ENCODE peak calls at places on chromosomes 16 and 17, in four cellular contexts. B, N, K and U are unnamed samples.

GRCh38 chr16:22366371-22366770 is 8.0 kb downstream of the CDR2 start:
- DNase-seq in K (no peak), B (no peak), N (no peak), U (no peak)

GRCh38 chr17:66978514-66979061 is 14.1 kb downstream of the CACNG4 start:
- DNase-seq in N (no peak), B (no peak), K (no peak), U (no peak)

GRCh38 chr16:700684-701584 is 4.7 kb downstream of the FBXL16 start:
- DNase-seq in K (no peak), N (no peak), B (peak), U (no peak)

GRCh38 chr16:19481291-19481690 is 40.6 kb downstream of the GDE1 start:
- DNase-seq in N (no peak), B (no peak), K (no peak), U (no peak)

GRCh38 chr17:40021471-40021961 is 6.3 kb downstream of the CSF3 start:
- DNase-seq in B (no peak), N (peak), K (no peak), U (no peak)

GRCh38 chr16:57562066-57562465 is 19.6 kb downstream of the ADGRG5 start:
- DNase-seq in K (no peak), B (no peak), N (no peak), U (no peak)

GRCh38 chr17:59342681-59343127 is 11.2 kb downstream of the YPEL2 start:
- DNase-seq in N (no peak), K (no peak), B (no peak), U (no peak)

GRCh38 chr17:46123607-46124006 is 69.6 kb downstream of the KANSL1 start:
- DNase-seq in B (peak), K (no peak), N (no peak), U (no peak)

GRCh38 chr16:54135361-54136275 is 151.0 kb downstream of the IRX3 start:
- DNase-seq in K (no peak), N (no peak), B (no peak), U (peak)

GRCh38 chr16:21205303-21205702 is 6.1 kb downstream of the ZP2 start:
- DNase-seq in K (no peak), B (no peak), N (no peak), U (no peak)

GRCh38 chr17:43020789-43021738 is 1.1 kb downstream of the VAT1 start:
- DNase-seq in K (peak), N (peak), B (peak), U (no peak)

GRCh38 chr17:34171245-34171818 is 83.8 kb upstream of the CCL2 start:
- DNase-seq in B (peak), K (peak), N (peak), U (no peak)

GRCh38 chr16:65024649-65025243 is 97.1 kb downstream of the CDH11 start:
- DNase-seq in N (no peak), B (no peak), K (no peak), U (no peak)

GRCh38 chr17:52147872-52148271 is 10.6 kb downstream of the CA10 start:
- DNase-seq in K (no peak), N (no peak), B (no peak), U (no peak)

GRCh38 chr17:51536627-51537026 is 276.3 kb downstream of the UTP18 start:
- DNase-seq in N (no peak), B (no peak), K (no peak), U (no peak)

GRCh38 chr16:82368041-82368440 is 198.0 kb upstream of the MPHOSPH6 start:
- DNase-seq in B (peak), K (peak), N (peak), U (no peak)

GRCh38 chr17:76791053-76791980 is 53.4 kb downstream of the MFSD11 start:
- DNase-seq in K (peak), B (no peak), N (peak), U (no peak)

GRCh38 chr17:44940321-44940720 is 7.3 kb downstream of the KIF18B start:
- DNase-seq in B (peak), K (no peak), N (peak), U (no peak)

GRCh38 chr16:73846292-73846849 is 450.2 kb upstream of the PSMD7 start:
- DNase-seq in B (peak), N (no peak), K (no peak), U (no peak)

GRCh38 chr17:35559495-35559894 is 1.1 kb downstream of the SLFN14 start:
- DNase-seq in K (no peak), B (no peak), N (no peak), U (no peak)

GRCh38 chr16:66894948-66895696 is 14.8 kb downstream of the PDP2 start:
- DNase-seq in N (peak), B (peak), K (peak), U (no peak)

GRCh38 chr16:35744084-35744483 is 2284.7 kb downstream of the TP53TG3F start:
- DNase-seq in B (no peak), K (no peak), N (no peak), U (no peak)

GRCh38 chr16:78871241-78871640 is 729.3 kb downstream of the MAF start:
- DNase-seq in K (no peak), B (no peak), N (no peak), U (no peak)

GRCh38 chr16:1288813-1289479 is 20.5 kb upstream of the UBE2I start:
- DNase-seq in N (no peak), B (peak), K (no peak), U (no peak)

GRCh38 chr17:38743556-38744171 is 4.5 kb downstream of the PCGF2 start:
- DNase-seq in K (no peak), N (no peak), B (peak), U (no peak)

GRCh38 chr17:74224959-74225725 is 11.8 kb downstream of the TTYH2 start:
- DNase-seq in K (no peak), N (no peak), B (no peak), U (no peak)

GRCh38 chr17:45837187-45837586 is 7.5 kb upstream of the SPPL2C start:
- DNase-seq in K (no peak), B (peak), N (no peak), U (no peak)

GRCh38 chr17:31541559-31541958 is 150.1 kb downstream of the RAB11FIP4 start:
- DNase-seq in N (no peak), K (no peak), B (peak), U (no peak)

GRCh38 chr16:30456302-30456701 is 10.6 kb upstream of the SEPHS2 start:
- DNase-seq in K (no peak), N (no peak), B (no peak), U (no peak)

GRCh38 chr17:70169707-70170597 is 620 bp downstream of the KCNJ2 start:
- DNase-seq in N (peak), K (no peak), B (no peak), U (no peak)

GRCh38 chr17:19338031-19338990 is 24.2 kb downstream of the B9D1 start:
- DNase-seq in B (peak), K (peak), N (peak), U (no peak)

GRCh38 chr17:66304304-66305174 is 2.1 kb downstream of the PRKCA start:
- DNase-seq in B (peak), N (peak), K (no peak), U (no peak)

GRCh38 chr17:49994085-49995054 is 654 bp downstream of the DLX3 start:
- DNase-seq in N (no peak), B (peak), K (no peak), U (no peak)
- H3K4me3 ChIP-seq in N (peak), B (peak), K (peak), U (no peak)

GRCh38 chr16:23941963-23942564 is 106.3 kb downstream of the PRKCB start:
- DNase-seq in B (peak), K (no peak), N (no peak), U (no peak)
- H3K4me3 ChIP-seq in B (no peak), K (no peak), N (no peak), U (no peak)

GRCh38 chr16:31714899-31715504 is 158.6 kb upstream of the ZNF267 start:
- DNase-seq in B (no peak), K (no peak), N (no peak), U (no peak)
- H3K4me3 ChIP-seq in B (peak), K (peak), N (no peak), U (no peak)

DNA sequence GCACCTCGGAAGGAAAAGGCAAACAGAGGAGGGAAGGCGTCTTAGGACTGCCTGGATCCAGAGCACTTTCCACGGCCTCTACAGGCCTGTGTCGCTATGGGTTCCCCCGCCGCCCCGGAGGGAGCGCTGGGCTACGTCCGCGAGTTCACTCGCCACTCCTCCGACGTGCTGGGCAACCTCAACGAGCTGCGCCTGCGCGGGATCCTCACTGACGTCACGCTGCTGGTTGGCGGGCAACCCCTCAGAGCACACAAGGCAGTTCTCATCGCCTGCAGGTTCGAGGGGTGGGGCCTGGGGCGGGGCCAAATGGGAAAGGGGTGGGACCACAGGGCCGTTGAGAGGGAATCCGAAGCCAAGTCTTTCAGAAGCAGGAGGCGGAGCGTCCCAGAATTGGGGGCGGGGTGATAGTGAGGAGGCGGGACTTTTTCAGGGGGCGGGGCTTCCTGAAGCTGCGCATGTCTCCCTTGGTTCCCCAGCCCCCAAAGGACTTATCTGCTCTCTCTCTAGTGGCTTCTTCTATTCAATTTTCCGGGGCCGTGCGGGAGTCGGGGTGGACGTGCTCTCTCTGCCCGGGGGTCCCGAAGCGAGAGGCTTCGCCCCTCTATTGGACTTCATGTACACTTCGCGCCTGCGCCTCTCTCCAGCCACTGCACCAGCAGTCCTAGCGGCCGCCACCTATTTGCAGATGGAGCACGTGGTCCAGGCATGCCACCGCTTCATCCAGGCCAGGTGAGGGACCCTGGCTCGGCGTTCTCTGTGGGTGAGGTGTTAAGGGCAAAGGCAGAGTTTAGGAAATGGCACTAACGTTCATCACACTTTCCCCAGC is 939 bp downstream of the BCL6B start:
- DNase-seq in B (peak), N (peak), K (peak), U (peak)
- H3K4me3 ChIP-seq in B (no peak), N (peak), K (peak), U (peak)

GRCh38 chr17:1949754-1950153 is 75.4 kb downstream of the RTN4RL1 start:
- DNase-seq in N (no peak), K (no peak), B (peak), U (no peak)
- H3K4me3 ChIP-seq in N (no peak), K (no peak), B (no peak), U (no peak)

DNA sequence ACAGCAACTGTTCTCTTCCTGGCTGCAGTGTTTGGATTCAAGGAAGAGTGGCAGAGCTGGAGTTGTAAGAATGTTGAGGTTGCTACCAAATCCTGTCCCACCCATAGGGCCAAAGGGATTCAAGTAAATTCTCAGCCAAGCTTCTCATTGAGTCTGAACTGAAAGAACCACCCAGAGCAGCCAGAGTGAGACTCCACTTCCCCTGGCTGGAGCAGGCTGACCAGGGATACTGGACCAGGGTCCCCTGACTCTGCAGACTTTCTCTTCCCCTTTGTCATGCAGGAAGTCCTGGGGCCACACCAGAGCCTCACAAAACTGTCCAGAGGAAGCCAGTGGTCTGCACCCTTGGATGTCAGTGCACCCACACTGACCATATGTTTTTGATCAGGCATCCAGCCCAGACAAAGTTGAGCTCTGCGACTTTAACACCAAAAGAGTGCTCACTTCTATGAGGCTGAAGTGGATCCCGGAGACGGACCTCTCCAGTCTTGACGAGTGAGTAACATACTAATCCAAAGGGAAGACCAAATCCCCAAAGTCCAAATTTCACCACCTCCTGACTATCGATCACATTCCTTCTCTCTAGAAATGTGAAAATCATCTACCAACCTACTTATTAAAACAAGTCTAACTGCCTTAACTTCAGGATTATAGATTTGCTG is 4.1 kb downstream of the NXN start:
- DNase-seq in K (no peak), B (no peak), N (no peak), U (no peak)
- H3K4me3 ChIP-seq in K (no peak), B (peak), N (no peak), U (no peak)